ENCODE peak calls at places on chromosome 7, in six cellular contexts. V is NCI-H1436 treated with DMSO at 0.1 percent for 48 hours, S is iPS-NIHi11, O is iPS DF 19.7, Q is BJ, Y is cardiac fibroblast. D is an unnamed sample.

GRCh38 chr7:30851651-30852359 is 59.8 kb upstream of the AQP1 start:
- DNase-seq in V (no peak), S (no peak), O (no peak), Q (peak), Y (no peak), D (no peak)

GRCh38 chr7:4791738-4792536 is 16.5 kb downstream of the AP5Z1 start:
- DNase-seq in V (no peak), S (peak), O (no peak), Q (no peak), Y (peak), D (no peak)

GRCh38 chr7:66016131-66016461 is 34.1 kb upstream of the GUSB start:
- DNase-seq in V (no peak), S (no peak), O (no peak), Q (no peak), Y (peak), D (peak)

GRCh38 chr7:128783143-128783799 is 7.7 kb upstream of the OPN1SW start:
- DNase-seq in V (no peak), S (peak), O (peak), Q (peak), Y (peak), D (no peak)

GRCh38 chr7:81616951-81617350 is 152.9 kb downstream of the HGF start:
- DNase-seq in V (no peak), S (no peak), O (no peak), Q (no peak), Y (peak), D (peak)

GRCh38 chr7:154584352-154585252 is 418.3 kb downstream of the PAXIP1 start:
- DNase-seq in V (no peak), S (peak), O (no peak), Q (no peak), Y (no peak), D (no peak)

GRCh38 chr7:152761116-152761748 is 1.7 kb downstream of the ACTR3B start:
- DNase-seq in V (no peak), S (no peak), O (no peak), Q (peak), Y (peak), D (no peak)

GRCh38 chr7:105268056-105268455 is 120.7 kb downstream of the SRPK2 start:
- DNase-seq in V (no peak), S (no peak), O (no peak), Q (no peak), Y (peak), D (peak)

GRCh38 chr7:76108540-76109233 is 60.8 kb downstream of the MDH2 start:
- DNase-seq in V (no peak), S (peak), O (no peak), Q (no peak), Y (peak), D (peak)

GRCh38 chr7:22900101-22900500 is 77.5 kb upstream of the TOMM7 start:
- DNase-seq in V (no peak), S (no peak), O (no peak), Q (no peak), Y (no peak), D (no peak)

GRCh38 chr7:3193721-3194120 is 107.3 kb upstream of the SDK1 start:
- DNase-seq in V (no peak), S (no peak), O (no peak), Q (no peak), Y (no peak), D (no peak)

GRCh38 chr7:137354361-137354760 is 10.8 kb upstream of the PTN start:
- DNase-seq in V (no peak), S (no peak), O (no peak), Q (no peak), Y (peak), D (no peak)

GRCh38 chr7:70525991-70526390 is 606.0 kb upstream of the GALNT17 start:
- DNase-seq in V (no peak), S (no peak), O (no peak), Q (no peak), Y (no peak), D (no peak)

GRCh38 chr7:101736077-101736476 is 81.3 kb upstream of the CUX1 start:
- DNase-seq in V (no peak), S (no peak), O (no peak), Q (no peak), Y (peak), D (peak)

GRCh38 chr7:3559178-3559765 is 258.2 kb downstream of the SDK1 start:
- DNase-seq in V (no peak), S (no peak), O (no peak), Q (no peak), Y (peak), D (peak)

GRCh38 chr7:104126411-104126841 is 81.4 kb downstream of the ORC5 start:
- DNase-seq in V (no peak), S (no peak), O (no peak), Q (no peak), Y (no peak), D (no peak)

GRCh38 chr7:157474685-157475084 is 137.9 kb downstream of the DNAJB6 start:
- DNase-seq in V (no peak), S (peak), O (no peak), Q (no peak), Y (peak), D (no peak)

GRCh38 chr7:45399069-45399468 is 175.1 kb upstream of the ADCY1 start:
- DNase-seq in V (no peak), S (no peak), O (no peak), Q (no peak), Y (no peak), D (no peak)

D was measured in NCI-H226.